ENCODE peak calls at places on chromosomes 5 and 9, in six cellular contexts. L is WTC11; S is CD4-positive, alpha-beta T cell; P is astrocyte; W is heart left ventricle; Z is Panc1. R is an unnamed sample.

GRCh38 chr5:10352404-10353240 is 873 bp upstream of the MARCHF6 start:
- DNase-seq in P (peak), Z (no peak), S (no peak), W (no peak), L (no peak), R (no peak)

GRCh38 chr5:172164773-172165212 is 23.2 kb downstream of the STK10 start:
- DNase-seq in S (no peak), W (peak), L (no peak), P (peak), Z (no peak), R (no peak)

GRCh38 chr9:78626971-78627370 is 330.0 kb downstream of the PSAT1 start:
- DNase-seq in Z (no peak), L (no peak), P (no peak), S (no peak), W (no peak), R (no peak)

GRCh38 chr5:142888469-142889085 is 118.4 kb downstream of the ARHGAP26 start:
- DNase-seq in Z (peak), L (no peak), S (no peak), P (no peak), W (no peak), R (peak)

GRCh38 chr9:1913931-1914330 is 101.2 kb upstream of the SMARCA2 start:
- DNase-seq in W (no peak), P (no peak), S (no peak), L (no peak), Z (no peak), R (no peak)

GRCh38 chr9:99433555-99433954 is 211.5 kb downstream of the SEC61B start:
- DNase-seq in W (no peak), S (no peak), L (no peak), Z (peak), P (peak), R (peak)

GRCh38 chr5:78361226-78361993 is 993 bp downstream of the SCAMP1 start:
- DNase-seq in L (no peak), W (peak), Z (peak), P (peak), S (no peak), R (peak)

GRCh38 chr5:54644226-54644625 is 126.7 kb downstream of the SNX18 start:
- DNase-seq in W (no peak), P (peak), Z (no peak), S (no peak), L (no peak), R (no peak)

GRCh38 chr5:121503111-121503840 is 348.4 kb upstream of the FTMT start:
- DNase-seq in L (peak), Z (no peak), P (no peak), W (peak), S (no peak), R (no peak)

GRCh38 chr9:137454506-137455360 is 4.4 kb downstream of the NSMF start:
- DNase-seq in P (peak), L (peak), Z (no peak), W (no peak), S (no peak), R (no peak)

GRCh38 chr9:84163227-84163626 is 177.3 kb downstream of the SLC28A3 start:
- DNase-seq in S (no peak), Z (no peak), L (no peak), W (no peak), P (no peak), R (no peak)

GRCh38 chr9:114178756-114179450 is 23.6 kb downstream of the COL27A1 start:
- DNase-seq in P (no peak), Z (no peak), L (no peak), S (no peak), W (peak), R (no peak)

DNA sequence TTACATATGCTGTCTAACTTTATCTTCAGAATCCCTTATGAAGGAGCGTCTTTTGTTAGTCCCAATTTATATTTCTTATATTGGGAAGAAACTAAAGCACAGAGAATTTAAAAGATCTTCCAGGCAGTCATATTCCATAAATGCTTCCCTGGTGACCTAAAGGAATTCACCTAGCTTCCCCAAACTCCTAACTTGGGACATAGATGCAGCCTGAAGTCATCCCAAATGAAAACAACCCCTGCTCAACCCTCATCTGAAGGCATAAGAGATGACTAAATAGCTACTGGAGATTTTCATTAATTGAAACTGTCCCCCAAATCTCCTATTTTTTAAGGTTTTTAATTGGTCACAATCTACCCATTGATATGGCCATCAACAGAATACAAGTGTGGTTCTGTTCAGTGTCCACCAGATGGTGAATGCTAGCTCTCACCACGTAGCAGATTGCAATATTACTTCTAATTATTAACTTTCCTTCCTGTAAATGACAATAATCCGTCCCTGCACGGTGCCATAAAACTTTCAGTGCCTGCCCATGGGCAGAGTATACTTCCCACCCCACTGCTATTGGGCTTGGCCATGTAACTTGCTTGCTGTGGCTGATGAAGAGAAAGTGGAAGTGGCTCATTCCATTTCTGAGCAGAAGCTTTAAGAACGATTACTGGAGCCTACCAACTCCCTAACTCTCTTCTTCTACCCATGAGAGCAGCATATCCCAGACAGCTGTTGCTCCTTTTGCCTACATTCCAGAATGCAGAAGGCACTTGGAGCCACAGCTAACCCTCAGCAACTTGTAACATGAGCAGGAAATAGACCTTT is 18.7 kb downstream of the PRUNE2 start:
- DNase-seq in Z (no peak), W (no peak), P (peak), S (no peak), L (no peak), R (no peak)
- TF ChIP-seq CTCF in Z (no peak), W (no peak), P (no peak), S (no peak), L (no peak), R (no peak)

GRCh38 chr5:6637590-6637989 is 4.3 kb downstream of the SRD5A1 start:
- DNase-seq in Z (no peak), S (no peak), L (no peak), P (no peak), W (no peak), R (no peak)
- TF ChIP-seq CTCF in Z (no peak), S (no peak), L (no peak), P (no peak), W (no peak), R (no peak)

GRCh38 chr5:113663879-113664278 is 150.4 kb downstream of the YTHDC2 start:
- DNase-seq in Z (peak), L (peak), W (no peak), S (no peak), P (no peak), R (peak)
- TF ChIP-seq CTCF in Z (peak), L (peak), W (peak), S (no peak), P (peak), R (peak)

GRCh38 chr5:159105318-159106053 is 5.8 kb upstream of the EBF1 start:
- DNase-seq in P (no peak), S (no peak), W (no peak), L (peak), Z (no peak), R (no peak)
- TF ChIP-seq CTCF in P (no peak), S (no peak), W (no peak), L (no peak), Z (no peak), R (no peak)

DNA sequence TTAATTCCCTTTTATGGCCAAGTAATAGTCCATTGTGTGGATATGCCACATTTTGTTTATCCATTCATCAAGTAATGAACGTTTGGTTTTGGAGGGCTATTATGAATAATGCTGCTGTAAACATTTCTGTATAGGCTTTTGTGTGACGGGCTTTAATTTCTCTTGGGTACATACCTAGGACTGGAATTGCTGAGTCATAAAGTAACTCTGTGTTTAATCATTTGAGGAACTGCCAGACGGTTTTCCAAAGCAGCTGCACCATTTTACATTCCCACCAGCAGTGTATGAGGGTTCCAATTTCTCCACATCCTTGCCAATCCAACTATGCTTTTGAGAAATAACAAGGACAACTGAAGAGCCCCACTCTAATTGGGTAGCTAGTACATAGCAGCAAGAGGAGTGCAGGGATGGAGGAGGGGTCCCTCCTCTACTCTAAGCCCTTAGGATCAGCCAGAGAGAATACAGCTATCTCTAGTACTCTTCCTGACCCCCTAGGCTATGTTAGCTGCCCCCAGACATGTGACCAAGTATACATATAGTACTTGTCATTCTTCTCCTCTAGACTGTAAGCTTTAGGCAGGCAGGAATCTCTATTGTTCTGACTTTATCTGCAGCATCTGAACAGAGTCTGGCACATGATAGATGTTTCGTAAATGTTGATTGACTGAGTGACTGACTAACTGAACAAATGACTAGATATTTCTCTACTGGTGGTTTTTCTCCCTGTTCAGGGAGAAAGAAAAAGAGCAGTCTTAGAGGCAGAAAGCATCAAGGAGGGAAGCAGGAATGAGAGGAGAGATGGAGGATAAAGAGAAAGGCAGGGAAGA is 22.1 kb upstream of the MATR3 start:
- DNase-seq in S (no peak), L (no peak), P (peak), W (no peak), Z (no peak), R (no peak)
- TF ChIP-seq CTCF in S (no peak), L (no peak), P (peak), W (no peak), Z (no peak), R (no peak)